ENCODE peak calls at places on chromosomes 5 and 9, in eight cellular contexts. I, V, C, F, H, Q, B and Y are unnamed samples.

GRCh38 chr9:137762414-137763061 is 115.0 kb upstream of the CACNA1B start:
- DNase-seq in I (no peak), B (no peak), V (no peak), H (no peak), C (no peak), Q (no peak), F (no peak), Y (no peak)

GRCh38 chr9:108443741-108444140 is 412.0 kb downstream of the ACTL7B start:
- DNase-seq in H (no peak), C (no peak), F (no peak), V (peak; percentile 73), I (peak; percentile 81), B (no peak), Q (no peak), Y (no peak)

GRCh38 chr5:5716665-5717064 is 294.2 kb downstream of the ICE1 start:
- DNase-seq in I (no peak), H (no peak), B (no peak), F (no peak), Q (no peak), C (no peak), V (no peak), Y (no peak)

GRCh38 chr5:59829389-59829788 is 64.1 kb downstream of the PDE4D start:
- DNase-seq in B (no peak), H (peak; percentile 58), F (peak; percentile 67), V (peak; percentile 94), Q (no peak), I (peak; percentile 66), C (no peak), Y (no peak)

GRCh38 chr5:151463137-151464029 is 16.0 kb downstream of the SLC36A1 start:
- DNase-seq in F (no peak), C (no peak), H (no peak), Q (no peak), V (no peak), I (no peak), B (no peak), Y (no peak)

GRCh38 chr5:89871906-89872305 is 537.6 kb downstream of the CETN3 start:
- DNase-seq in H (no peak), Q (no peak), B (no peak), F (no peak), C (no peak), I (no peak), V (no peak), Y (no peak)

GRCh38 chr5:69525490-69525889 is 32.9 kb downstream of the OCLN start:
- DNase-seq in V (no peak), F (no peak), Q (no peak), I (no peak), C (no peak), H (no peak), B (no peak), Y (no peak)

GRCh38 chr5:100901851-100902341 is 1.2 kb downstream of the ST8SIA4 start:
- DNase-seq in Q (no peak), F (no peak), H (no peak), B (no peak), I (no peak), V (no peak), C (no peak), Y (peak; percentile 56)

GRCh38 chr5:8184455-8185063 is 315.6 kb downstream of the MTRR start:
- DNase-seq in V (no peak), Q (peak; percentile 81), H (no peak), F (no peak), C (no peak), B (no peak), I (no peak), Y (peak; percentile 26)

GRCh38 chr5:88244686-88245085 is 24.0 kb downstream of the TMEM161B start:
- DNase-seq in Q (no peak), B (no peak), F (no peak), H (no peak), C (no peak), I (no peak), V (peak; percentile 70), Y (no peak)

GRCh38 chr5:80990971-80991370 is 30.8 kb downstream of the RASGRF2 start:
- DNase-seq in I (peak; percentile 14), C (no peak), V (no peak), H (no peak), F (no peak), B (no peak), Q (no peak), Y (no peak)

GRCh38 chr5:174317261-174317894 is 271.9 kb downstream of the NSG2 start:
- DNase-seq in B (no peak), F (no peak), H (no peak), C (no peak), I (peak; percentile 56), Q (peak; percentile 67), V (peak; percentile 31), Y (peak; percentile 44)

GRCh38 chr5:172531704-172532026 is 77.3 kb upstream of the SH3PXD2B start:
- DNase-seq in C (peak; percentile 47), V (no peak), B (no peak), Q (no peak), H (no peak), F (no peak), I (no peak), Y (no peak)

GRCh38 chr9:15824310-15824709 is 271.5 kb downstream of the CCDC171 start:
- DNase-seq in F (peak; percentile 1), I (peak; percentile 44), V (no peak), B (no peak), Q (no peak), C (no peak), H (no peak), Y (no peak)

GRCh38 chr9:32524558-32525461 is 1.2 kb downstream of the RIGI start:
- DNase-seq in V (peak; percentile 9), H (no peak), B (no peak), I (peak; percentile 19), F (no peak), C (no peak), Q (peak; percentile 38), Y (no peak)

GRCh38 chr5:73288803-73289720 is 116.1 kb downstream of the TMEM174 start:
- DNase-seq in V (no peak), H (no peak), Q (no peak), I (no peak), B (no peak), F (no peak), C (no peak), Y (no peak)

GRCh38 chr9:69295872-69296562 is 29.0 kb upstream of the ENTREP1 start:
- DNase-seq in H (no peak), Q (peak; percentile 50), B (peak; percentile 76), C (no peak), V (no peak), I (no peak), F (no peak), Y (no peak)

GRCh38 chr5:17196024-17196423 is 21.4 kb upstream of the BASP1 start:
- DNase-seq in H (no peak), B (no peak), F (no peak), Q (no peak), V (no peak), C (no peak), I (no peak), Y (no peak)

GRCh38 chr5:80309871-80310665 is 9.7 kb upstream of the SPZ1 start:
- DNase-seq in Q (no peak), C (no peak), F (no peak), V (no peak), B (no peak), H (no peak), I (no peak), Y (no peak)

DNA sequence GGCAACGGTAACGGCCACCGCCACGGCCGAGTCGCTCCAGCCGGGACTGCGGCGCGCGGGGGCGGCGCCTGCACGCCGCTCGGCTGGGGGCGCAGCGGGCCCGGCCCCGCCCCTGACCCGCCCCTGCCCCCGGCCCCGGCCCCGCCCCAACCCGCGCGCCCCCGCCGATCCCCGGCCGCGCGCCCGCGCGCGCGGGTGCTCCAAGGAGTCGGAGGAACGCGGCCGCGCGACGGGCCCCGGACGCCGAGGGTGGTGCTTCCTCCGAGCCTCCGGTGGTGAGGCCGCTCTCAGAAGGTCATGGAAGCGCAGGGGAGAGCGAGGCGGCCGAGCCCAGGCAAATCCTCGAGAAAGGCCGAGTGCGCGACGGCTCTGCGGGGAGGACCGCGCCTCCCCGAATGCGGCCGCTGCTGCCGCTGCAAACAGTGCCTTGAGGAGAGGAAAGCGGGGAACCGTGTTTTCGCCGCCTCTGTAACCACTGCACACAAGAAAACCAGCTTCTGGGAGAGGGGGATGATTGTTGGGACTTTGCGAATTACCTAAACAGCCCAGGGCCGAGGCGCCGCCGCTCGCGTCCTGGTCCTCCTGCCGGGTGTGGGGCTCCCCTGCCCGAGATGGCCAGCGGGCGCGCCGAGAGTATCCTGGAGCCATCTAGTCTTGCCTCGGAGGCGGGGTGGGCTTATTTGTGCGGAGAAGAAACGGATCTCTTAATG is at the start of gene LIFR:
- DNase-seq in F (peak; percentile 17), I (peak; percentile 76), H (peak; percentile 40), Q (peak; percentile 92), C (peak; percentile 84), B (peak; percentile 59), V (peak; percentile 72), Y (peak; percentile 86)
- H3K4me3 ChIP-seq in F (peak within 1 kb of the TSS; percentile 86), I (peak within 1 kb of the TSS; percentile 76), H (peak within 1 kb of the TSS; percentile 78), Q (peak within 1 kb of the TSS; percentile 89), C (peak within 1 kb of the TSS; percentile 84), B (peak within 1 kb of the TSS; percentile 91), V (peak within 1 kb of the TSS; percentile 80), Y (peak within 1 kb of the TSS; percentile 97)

DNA sequence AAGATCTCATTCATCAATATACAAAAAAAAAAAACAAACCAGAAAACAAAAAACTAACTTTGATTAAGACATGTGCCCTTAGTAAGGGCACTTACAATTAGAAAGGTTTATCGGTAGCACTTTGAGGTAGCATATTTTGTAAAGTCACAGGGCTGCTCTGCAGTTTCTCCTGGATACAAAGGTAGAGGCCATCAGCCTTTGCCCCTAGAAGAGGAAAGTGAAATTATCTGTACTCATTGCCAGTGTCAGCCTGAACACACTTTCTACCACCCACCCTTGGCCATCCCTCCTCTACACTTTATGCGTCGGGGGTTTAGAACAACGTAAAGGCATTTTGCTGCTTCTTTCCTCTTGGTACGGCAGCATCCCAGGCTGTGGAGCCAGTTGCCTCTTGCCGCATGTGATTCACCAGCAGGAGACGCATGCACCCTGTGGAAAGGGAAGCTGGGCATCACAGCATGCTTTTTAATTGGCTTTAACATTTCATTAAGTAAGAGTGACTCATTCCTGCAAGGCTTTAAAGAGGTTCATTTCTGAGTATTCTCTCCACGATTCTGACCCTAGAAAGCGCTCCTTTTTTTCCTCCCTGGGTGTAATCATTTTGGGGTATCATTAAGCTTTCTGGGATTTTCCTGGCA is 84.6 kb downstream of the CEMIP2 start:
- DNase-seq in F (no peak), Q (peak; percentile 25), C (no peak), I (peak; percentile 18), H (peak; percentile 82), B (no peak), V (peak; percentile 82), Y (peak; percentile 16)
- TF ChIP-seq CTCF in F (peak; percentile 81), Q (no peak), C (no peak), I (peak; percentile 35), H (peak; percentile 72), B (no peak), V (peak; percentile 43), Y (peak; percentile 31)

GRCh38 chr9:135480942-135481315 is 1.3 kb downstream of the PPP1R26 start:
- DNase-seq in I (no peak), B (no peak), F (no peak), V (no peak), H (no peak), C (no peak), Q (no peak), Y (no peak)
- H3K4me3 ChIP-seq in I (peak overlapping the region; percentile 77), B (peak overlapping the region; percentile 62), F (peak overlapping the region; percentile 86), V (peak overlapping the region; percentile 69), H (peak overlapping the region; percentile 75), C (peak overlapping the region; percentile 99), Q (no peak overlapping the region), Y (no peak overlapping the region)

DNA sequence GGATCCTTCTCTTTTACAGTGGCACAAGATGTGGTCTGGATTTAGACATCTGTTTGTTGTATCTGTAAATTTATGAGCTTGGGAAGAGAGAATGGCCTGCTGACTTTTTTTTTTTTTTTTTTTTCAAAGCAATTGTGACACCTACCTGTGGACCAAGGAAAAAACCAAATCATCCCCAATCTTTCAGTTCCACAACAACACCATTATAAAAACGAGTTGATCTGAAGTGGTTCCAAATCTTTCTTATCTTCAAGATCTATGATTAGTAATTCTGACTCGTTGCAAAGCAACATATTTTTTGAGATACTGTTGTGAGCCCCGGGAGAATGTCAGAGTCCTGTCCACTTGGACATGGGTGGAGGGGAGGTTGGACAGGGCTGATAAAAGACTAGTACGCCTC is 4.8 kb downstream of the IRX2 start:
- DNase-seq in Q (no peak), C (no peak), I (peak; percentile 10), F (no peak), B (no peak), V (peak; percentile 74), H (no peak), Y (no peak)
- TF ChIP-seq CTCF in Q (no peak), C (no peak), I (no peak), F (no peak), B (no peak), V (no peak), H (no peak), Y (no peak)